ENCODE peak calls at places on chromosomes 4 and X, in seven cellular contexts. A is GM12865, X is left ventricle myocardium inferior, Z is glutamatergic neuron, R is astrocyte of the cerebellum, L is astrocyte of the spinal cord, F is cardiac muscle cell. Y is an unnamed sample.

GRCh38 chr4:48665555-48666186 is 114.4 kb downstream of the FRYL start:
- DNase-seq in A (no peak), X (no peak), F (no peak), R (no peak), Z (no peak), L (peak; percentile 50), Y (no peak)

GRCh38 chr4:177246636-177247584 is 62.8 kb upstream of the NEIL3 start:
- DNase-seq in L (peak; percentile 25), Z (no peak), F (no peak), A (no peak), X (no peak), R (no peak), Y (no peak)

GRCh38 chr4:85039526-85039925 is 73.0 kb upstream of the WDFY3 start:
- DNase-seq in X (no peak), R (no peak), F (no peak), A (no peak), Z (no peak), L (peak; percentile 74), Y (no peak)

GRCh38 chr4:7649741-7650531 is 215.2 kb upstream of the PSAPL1 start:
- DNase-seq in R (peak; percentile 69), A (peak; percentile 21), X (no peak), Z (no peak), L (peak; percentile 89), F (no peak), Y (peak; percentile 96)

GRCh38 chr4:140363558-140363957 is 9.9 kb upstream of the SCOC start:
- DNase-seq in X (no peak), A (no peak), R (no peak), Z (no peak), L (no peak), F (peak; percentile 33), Y (no peak)

GRCh38 chrX:149037301-149037700 is 467.8 kb downstream of the IDS start:
- DNase-seq in A (no peak), L (no peak), R (no peak), X (no peak), F (no peak), Z (no peak), Y (no peak)

GRCh38 chr4:32499176-32499575 is 1779.0 kb downstream of the PCDH7 start:
- DNase-seq in F (no peak), A (no peak), X (no peak), Z (no peak), R (peak; percentile 13), L (peak; percentile 76), Y (no peak)

GRCh38 chr4:76607266-76607799 is 172.3 kb downstream of the SHROOM3 start:
- DNase-seq in X (no peak), L (no peak), R (no peak), Z (no peak), F (no peak), A (peak; percentile 89), Y (no peak)

GRCh38 chr4:1604181-1604705 is 79.9 kb downstream of the FAM53A start:
- DNase-seq in Z (peak; percentile 11), R (no peak), A (no peak), L (no peak), F (no peak), X (no peak), Y (peak; percentile 33)

GRCh38 chr4:173538903-173539445 is 8.9 kb upstream of the HAND2 start:
- DNase-seq in F (no peak), Z (no peak), A (no peak), L (no peak), R (no peak), X (no peak), Y (no peak)

GRCh38 chr4:166903408-166903807 is 330.9 kb downstream of the SPOCK3 start:
- DNase-seq in X (no peak), Z (no peak), F (no peak), L (no peak), R (no peak), A (peak; percentile 47), Y (no peak)

GRCh38 chr4:152460488-152460887 is 75.4 kb downstream of the FBXW7 start:
- DNase-seq in X (no peak), F (no peak), R (peak; percentile 49), L (peak; percentile 57), Z (no peak), A (peak; percentile 45), Y (no peak)

GRCh38 chr4:84966382-84967291 is at the start of gene WDFY3:
- DNase-seq in R (peak; percentile 79), Z (peak; percentile 81), L (peak; percentile 89), F (peak; percentile 85), A (peak; percentile 63), X (peak; percentile 79), Y (peak; percentile 83)

GRCh38 chr4:8281519-8282133 is 12.1 kb downstream of the HTRA3 start:
- DNase-seq in X (peak; percentile 81), A (no peak), R (peak; percentile 97), F (no peak), Z (peak; percentile 15), L (peak; percentile 87), Y (no peak)

GRCh38 chr4:104815593-104816156 is 321.0 kb upstream of the CXXC4 start:
- DNase-seq in X (no peak), Z (no peak), L (peak; percentile 24), R (no peak), F (no peak), A (peak; percentile 38), Y (no peak)

GRCh38 chr4:128481752-128482480 is 194.3 kb upstream of the PGRMC2 start:
- DNase-seq in L (no peak), Z (no peak), A (no peak), F (no peak), R (no peak), X (no peak), Y (no peak)

GRCh38 chr4:110165382-110166285 is 32.8 kb downstream of the ELOVL6 start:
- DNase-seq in R (no peak), Z (no peak), L (peak; percentile 66), A (peak; percentile 43), F (no peak), X (no peak), Y (no peak)

GRCh38 chr4:124804584-124804983 is 92.1 kb upstream of the ANKRD50 start:
- DNase-seq in X (no peak), F (no peak), A (no peak), R (no peak), Z (no peak), L (peak; percentile 38), Y (no peak)

GRCh38 chrX:13506574-13506973 is 62.8 kb upstream of the EGFL6 start:
- DNase-seq in A (peak; percentile 58), F (peak; percentile 63), X (peak; percentile 15), Z (peak; percentile 47), R (peak; percentile 49), L (peak; percentile 61), Y (no peak)

GRCh38 chr4:169611157-169611556 is 1.2 kb downstream of the NEK1 start:
- DNase-seq in F (no peak), A (no peak), X (no peak), R (no peak), L (peak; percentile 23), Z (no peak), Y (no peak)

GRCh38 chr4:124940387-124940786 is 227.9 kb upstream of the ANKRD50 start:
- DNase-seq in F (no peak), X (no peak), L (peak; percentile 97), Z (no peak), A (no peak), R (peak; percentile 96), Y (no peak)

GRCh38 chr4:121041307-121042090 is 30.8 kb downstream of the NDNF start:
- DNase-seq in X (no peak), F (peak; percentile 60), R (no peak), A (peak; percentile 55), Z (no peak), L (no peak), Y (no peak)

GRCh38 chr4:72006576-72006975 is 25.2 kb upstream of the NPFFR2 start:
- DNase-seq in A (no peak), F (no peak), X (no peak), R (peak; percentile 61), L (peak; percentile 86), Z (no peak), Y (no peak)

GRCh38 chr4:41832961-41833360 is 84.4 kb upstream of the PHOX2B start:
- DNase-seq in L (no peak), Z (no peak), A (no peak), X (no peak), F (no peak), R (no peak), Y (no peak)

GRCh38 chr4:11701978-11702377 is 273.3 kb upstream of the HS3ST1 start:
- DNase-seq in Z (no peak), L (no peak), X (no peak), A (no peak), F (no peak), R (no peak), Y (no peak)

GRCh38 chr4:17576932-17577659 is at the start of gene LAP3:
- DNase-seq in F (peak; percentile 97), A (peak; percentile 99), R (peak; percentile 93), L (peak; percentile 97), X (peak; percentile 98), Z (peak; percentile 98), Y (peak; percentile 97)

GRCh38 chr4:17578482-17578891 is 1.5 kb downstream of the LAP3 start:
- DNase-seq in R (no peak), L (peak; percentile 12), A (peak; percentile 59), F (no peak), X (no peak), Z (no peak), Y (no peak)

GRCh38 chr4:17574206-17574605 is 2.8 kb upstream of the LAP3 start:
- DNase-seq in Z (no peak), X (no peak), L (no peak), F (no peak), A (no peak), R (no peak), Y (no peak)

GRCh38 chr4:17580969-17581368 is 4.0 kb downstream of the LAP3 start:
- DNase-seq in L (peak; percentile 83), R (peak; percentile 63), A (no peak), X (no peak), Z (no peak), F (no peak), Y (no peak)

GRCh38 chr4:17577660-17578481 is 873 bp downstream of the LAP3 start:
- DNase-seq in Z (peak; percentile 56), L (peak; percentile 10), R (no peak), X (peak; percentile 42), A (peak; percentile 40), F (peak; percentile 60), Y (no peak)
- TF ChIP-seq CTCF in Z (no peak), L (peak; percentile 8), R (no peak), X (no peak), A (no peak), F (no peak), Y (no peak)

GRCh38 chrX:70268034-70268433 is at the start of gene ARR3:
- DNase-seq in Z (no peak), A (no peak), R (no peak), X (no peak), F (no peak), L (no peak), Y (no peak)
- TF ChIP-seq CTCF in Z (no peak), A (no peak), R (no peak), X (no peak), F (no peak), L (no peak), Y (no peak)

GRCh38 chrX:132071260-132071659 is 48.2 kb downstream of the STK26 start:
- DNase-seq in R (no peak), Z (no peak), L (peak; percentile 18), F (peak; percentile 12), X (no peak), A (no peak), Y (no peak)
- TF ChIP-seq CTCF in R (no peak), Z (no peak), L (peak; percentile 11), F (peak; percentile 29), X (peak; percentile 22), A (peak; percentile 12), Y (no peak)

DNA sequence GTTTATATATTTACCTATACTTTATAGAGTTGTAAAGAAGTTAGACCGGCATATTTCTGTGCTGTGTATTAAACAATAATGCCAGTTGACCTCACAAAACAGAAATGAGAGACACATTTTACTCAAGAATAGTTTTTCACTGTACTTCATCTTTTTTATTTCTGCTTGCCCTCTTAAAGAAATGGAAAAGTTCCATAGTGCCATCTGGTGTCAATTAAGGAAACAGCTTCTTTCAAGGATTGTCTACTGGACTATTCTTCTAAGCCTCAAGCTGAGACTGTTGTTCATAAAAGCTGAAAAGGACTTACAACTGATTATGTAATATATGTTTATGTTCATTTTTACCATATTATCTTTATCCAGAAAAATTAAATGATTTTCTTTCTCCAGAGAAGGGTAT is 1523.8 kb downstream of the ARAP2 start:
- DNase-seq in R (peak; percentile 67), Z (no peak), F (peak; percentile 58), X (no peak), L (peak; percentile 68), A (peak; percentile 17), Y (no peak)
- TF ChIP-seq CTCF in R (peak; percentile 57), Z (peak; percentile 33), F (peak; percentile 54), X (peak; percentile 41), L (peak; percentile 54), A (peak; percentile 17), Y (no peak)

Y was measured in CD14-positive monocyte.